ENCODE peak calls at places on chromosomes 2 and 18, in six cellular contexts. One of them, this sample, is unnamed.

GRCh38 chr2:55137024-55137958 is 87.0 kb upstream of the RTN4 start:
- DNase-seq in B cell: peak
- DNase-seq in hepatocyte: no peak
- DNase-seq in astrocyte of the spinal cord: no peak
- DNase-seq in AG10803: no peak
- DNase-seq in SK-N-SH: no peak
- DNase-seq in this sample: no peak

GRCh38 chr18:48569139-48569914 is 30.5 kb downstream of the CTIF start:
- DNase-seq in B cell: no peak
- DNase-seq in hepatocyte: no peak
- DNase-seq in astrocyte of the spinal cord: no peak
- DNase-seq in AG10803: no peak
- DNase-seq in SK-N-SH: no peak
- DNase-seq in this sample: no peak

GRCh38 chr2:238388794-238389193 is 37.9 kb upstream of the ASB1 start:
- DNase-seq in B cell: no peak
- DNase-seq in hepatocyte: no peak
- DNase-seq in astrocyte of the spinal cord: no peak
- DNase-seq in AG10803: no peak
- DNase-seq in SK-N-SH: no peak
- DNase-seq in this sample: no peak

GRCh38 chr18:2302628-2303516 is 268.4 kb downstream of the METTL4 start:
- DNase-seq in B cell: no peak
- DNase-seq in hepatocyte: no peak
- DNase-seq in astrocyte of the spinal cord: peak
- DNase-seq in AG10803: peak
- DNase-seq in SK-N-SH: no peak
- DNase-seq in this sample: no peak

GRCh38 chr2:6864938-6865345 is 765 bp downstream of the CMPK2 start:
- DNase-seq in B cell: no peak
- DNase-seq in hepatocyte: no peak
- DNase-seq in astrocyte of the spinal cord: no peak
- DNase-seq in AG10803: no peak
- DNase-seq in SK-N-SH: no peak
- DNase-seq in this sample: no peak

GRCh38 chr2:24124003-24124585 is 825 bp downstream of the FAM228B start:
- DNase-seq in B cell: no peak
- DNase-seq in hepatocyte: no peak
- DNase-seq in astrocyte of the spinal cord: peak
- DNase-seq in AG10803: peak
- DNase-seq in SK-N-SH: no peak
- DNase-seq in this sample: no peak

GRCh38 chr2:10909996-10910341 is 1.8 kb upstream of the KCNF1 start:
- DNase-seq in B cell: no peak
- DNase-seq in hepatocyte: no peak
- DNase-seq in astrocyte of the spinal cord: no peak
- DNase-seq in AG10803: no peak
- DNase-seq in SK-N-SH: no peak
- DNase-seq in this sample: no peak

GRCh38 chr18:11496561-11497172 is 112.7 kb upstream of the SLC35G4 start:
- DNase-seq in B cell: no peak
- DNase-seq in hepatocyte: no peak
- DNase-seq in astrocyte of the spinal cord: no peak
- DNase-seq in AG10803: no peak
- DNase-seq in SK-N-SH: no peak
- DNase-seq in this sample: no peak

GRCh38 chr2:177731384-177731783 is 338.8 kb downstream of the AGPS start:
- DNase-seq in B cell: no peak
- DNase-seq in hepatocyte: no peak
- DNase-seq in astrocyte of the spinal cord: no peak
- DNase-seq in AG10803: no peak
- DNase-seq in SK-N-SH: no peak
- DNase-seq in this sample: no peak

GRCh38 chr18:50240083-50240563 is 26.2 kb downstream of the CFAP53 start:
- DNase-seq in B cell: no peak
- DNase-seq in hepatocyte: peak
- DNase-seq in astrocyte of the spinal cord: no peak
- DNase-seq in AG10803: no peak
- DNase-seq in SK-N-SH: no peak
- DNase-seq in this sample: no peak

GRCh38 chr2:47083886-47084682 is 71.0 kb downstream of the STPG4 start:
- DNase-seq in B cell: peak
- DNase-seq in hepatocyte: no peak
- DNase-seq in astrocyte of the spinal cord: no peak
- DNase-seq in AG10803: no peak
- DNase-seq in SK-N-SH: peak
- DNase-seq in this sample: no peak

GRCh38 chr18:22173221-22173927 is 4.0 kb downstream of the GATA6 start:
- DNase-seq in B cell: no peak
- DNase-seq in hepatocyte: no peak
- DNase-seq in astrocyte of the spinal cord: no peak
- DNase-seq in AG10803: no peak
- DNase-seq in SK-N-SH: no peak
- DNase-seq in this sample: no peak

GRCh38 chr2:38866773-38867443 is 8.8 kb downstream of the DHX57 start:
- DNase-seq in B cell: no peak
- DNase-seq in hepatocyte: no peak
- DNase-seq in astrocyte of the spinal cord: no peak
- DNase-seq in AG10803: no peak
- DNase-seq in SK-N-SH: no peak
- DNase-seq in this sample: no peak

GRCh38 chr18:64202229-64202835 is 53.4 kb upstream of the LINC00305 start:
- DNase-seq in B cell: no peak
- DNase-seq in hepatocyte: peak
- DNase-seq in astrocyte of the spinal cord: no peak
- DNase-seq in AG10803: no peak
- DNase-seq in SK-N-SH: no peak
- DNase-seq in this sample: peak

GRCh38 chr2:185608799-185609198 is 129.8 kb upstream of the FSIP2 start:
- DNase-seq in B cell: no peak
- DNase-seq in hepatocyte: peak
- DNase-seq in astrocyte of the spinal cord: peak
- DNase-seq in AG10803: no peak
- DNase-seq in SK-N-SH: peak
- DNase-seq in this sample: no peak

GRCh38 chr2:84631985-84632384 is 115.7 kb downstream of the DNAH6 start:
- DNase-seq in B cell: no peak
- DNase-seq in hepatocyte: no peak
- DNase-seq in astrocyte of the spinal cord: no peak
- DNase-seq in AG10803: no peak
- DNase-seq in SK-N-SH: no peak
- DNase-seq in this sample: no peak

GRCh38 chr2:6368271-6368670 is 497.4 kb downstream of the CMPK2 start:
- DNase-seq in B cell: no peak
- DNase-seq in hepatocyte: peak
- DNase-seq in astrocyte of the spinal cord: peak
- DNase-seq in AG10803: peak
- DNase-seq in SK-N-SH: no peak
- DNase-seq in this sample: no peak

GRCh38 chr18:77101410-77102245 is 31.0 kb downstream of the MBP start:
- DNase-seq in B cell: peak
- DNase-seq in hepatocyte: peak
- DNase-seq in astrocyte of the spinal cord: peak
- DNase-seq in AG10803: peak
- DNase-seq in SK-N-SH: peak
- DNase-seq in this sample: peak

GRCh38 chr2:195445639-195446038 is 211.4 kb upstream of the SLC39A10 start:
- DNase-seq in B cell: no peak
- DNase-seq in hepatocyte: no peak
- DNase-seq in astrocyte of the spinal cord: peak
- DNase-seq in AG10803: no peak
- DNase-seq in SK-N-SH: no peak
- DNase-seq in this sample: no peak

DNA sequence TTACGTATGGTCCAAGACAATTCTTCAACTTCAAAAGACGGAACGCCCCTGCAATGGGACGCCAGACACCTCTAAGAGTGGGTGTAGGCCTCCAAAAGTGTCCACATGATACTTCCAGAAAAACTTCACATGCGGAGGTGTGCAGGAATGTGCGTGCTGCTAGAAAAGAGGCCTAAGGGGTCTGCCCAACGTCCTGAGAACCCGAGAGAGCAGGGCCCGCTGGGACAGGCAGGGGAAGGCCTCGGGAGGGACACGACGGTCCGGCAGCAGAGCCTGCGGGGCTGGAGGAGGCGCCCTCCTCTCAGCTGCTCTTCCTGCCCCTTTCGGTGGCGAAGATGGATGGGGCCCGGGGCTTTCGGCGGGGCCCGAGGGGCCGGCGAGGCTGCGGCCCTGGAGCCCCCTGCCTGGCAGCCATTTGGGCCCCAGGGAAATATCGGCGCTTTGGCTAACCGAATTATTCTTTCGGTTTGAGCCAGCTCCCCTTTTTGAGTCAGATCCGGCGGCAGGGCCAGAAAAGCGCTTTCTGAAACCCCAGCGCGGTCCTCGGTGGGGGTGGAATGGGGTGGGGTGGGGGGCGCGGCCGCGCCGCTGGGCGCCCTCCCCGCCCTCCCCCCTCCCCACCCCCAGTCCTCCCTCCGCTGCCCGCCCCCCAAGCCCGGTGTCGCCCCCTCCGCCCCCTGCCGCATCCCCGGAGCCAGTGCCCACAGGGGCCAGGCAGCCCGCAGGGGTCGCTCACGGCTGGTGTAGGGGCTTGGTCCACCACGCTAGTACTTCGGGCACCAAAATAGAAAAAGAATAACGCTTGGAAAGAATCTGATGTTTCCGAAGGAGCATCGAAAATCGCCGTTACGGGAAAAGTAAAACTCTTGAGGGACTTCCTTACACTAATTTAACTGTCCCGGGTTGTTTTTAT is 9.2 kb upstream of the ARID5A start:
- DNase-seq in B cell: peak
- DNase-seq in hepatocyte: peak
- DNase-seq in astrocyte of the spinal cord: no peak
- DNase-seq in AG10803: no peak
- DNase-seq in SK-N-SH: peak
- DNase-seq in this sample: peak
- TF ChIP-seq CTCF in B cell: peak
- TF ChIP-seq CTCF in hepatocyte: peak
- TF ChIP-seq CTCF in astrocyte of the spinal cord: peak
- TF ChIP-seq CTCF in AG10803: peak
- TF ChIP-seq CTCF in SK-N-SH: no peak
- TF ChIP-seq CTCF in this sample: peak

DNA sequence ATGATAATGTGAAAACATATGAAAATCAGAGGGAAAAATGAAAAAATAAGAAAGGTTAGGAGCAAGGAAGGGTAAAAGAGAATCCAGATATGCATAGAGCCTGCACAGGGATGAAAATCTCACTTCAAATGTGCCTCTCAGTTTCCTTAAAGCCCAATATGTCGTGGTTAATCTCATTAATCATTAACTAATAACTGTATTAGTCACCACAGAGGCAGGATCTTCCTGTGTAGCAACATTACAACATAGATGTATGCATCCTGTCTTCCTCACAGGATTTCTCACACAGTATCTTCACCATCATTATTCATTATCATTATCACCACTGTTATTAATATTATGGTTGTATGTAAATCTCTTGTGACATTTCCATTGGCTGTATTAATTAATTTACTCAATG is 361.2 kb upstream of the SOX11 start:
- DNase-seq in B cell: no peak
- DNase-seq in hepatocyte: no peak
- DNase-seq in astrocyte of the spinal cord: no peak
- DNase-seq in AG10803: no peak
- DNase-seq in SK-N-SH: no peak
- DNase-seq in this sample: no peak
- TF ChIP-seq CTCF in B cell: no peak
- TF ChIP-seq CTCF in hepatocyte: no peak
- TF ChIP-seq CTCF in astrocyte of the spinal cord: no peak
- TF ChIP-seq CTCF in AG10803: no peak
- TF ChIP-seq CTCF in SK-N-SH: no peak
- TF ChIP-seq CTCF in this sample: no peak

DNA sequence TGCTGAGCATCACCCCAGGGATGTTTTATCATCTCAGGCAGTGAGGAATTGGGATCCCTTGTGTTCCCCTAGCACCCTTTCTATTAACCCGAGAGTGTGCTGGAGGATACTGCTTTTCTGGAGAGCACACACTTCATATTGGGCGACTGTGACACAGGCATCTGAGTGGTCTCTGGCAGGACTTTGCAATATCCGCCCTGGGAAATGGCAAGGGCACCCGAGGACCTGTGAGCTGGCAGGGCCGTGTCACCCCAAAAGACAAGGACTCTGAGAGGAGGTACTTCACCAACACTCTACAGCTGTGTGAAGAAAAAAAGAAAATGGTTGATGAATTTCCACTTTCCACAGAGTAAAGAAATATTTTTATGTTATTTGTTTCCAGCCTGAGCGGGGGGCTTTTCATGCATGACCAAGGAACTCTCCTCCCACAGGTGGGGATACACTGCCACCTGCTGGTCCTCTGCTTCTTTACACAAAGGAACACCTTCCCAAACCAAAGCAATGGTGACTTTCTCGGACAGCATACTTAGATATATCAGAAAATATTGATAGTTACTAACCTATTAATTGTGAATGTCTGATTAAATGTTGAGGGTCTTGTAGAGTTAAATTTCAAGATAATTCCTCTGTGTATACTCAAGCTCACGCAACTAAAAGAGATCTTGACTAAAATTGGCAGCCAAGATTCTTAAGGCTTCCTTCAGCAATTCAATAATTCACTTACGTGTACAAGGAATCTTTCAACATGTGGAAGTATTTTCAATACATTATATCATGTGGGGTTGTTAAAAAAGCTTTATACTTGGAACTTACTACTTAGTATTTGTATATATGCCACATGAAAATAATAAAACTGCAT is 45.9 kb upstream of the REG3G start:
- DNase-seq in B cell: no peak
- DNase-seq in hepatocyte: peak
- DNase-seq in astrocyte of the spinal cord: peak
- DNase-seq in AG10803: no peak
- DNase-seq in SK-N-SH: peak
- DNase-seq in this sample: peak
- TF ChIP-seq CTCF in B cell: peak
- TF ChIP-seq CTCF in hepatocyte: peak
- TF ChIP-seq CTCF in astrocyte of the spinal cord: peak
- TF ChIP-seq CTCF in AG10803: peak
- TF ChIP-seq CTCF in SK-N-SH: peak
- TF ChIP-seq CTCF in this sample: peak

DNA sequence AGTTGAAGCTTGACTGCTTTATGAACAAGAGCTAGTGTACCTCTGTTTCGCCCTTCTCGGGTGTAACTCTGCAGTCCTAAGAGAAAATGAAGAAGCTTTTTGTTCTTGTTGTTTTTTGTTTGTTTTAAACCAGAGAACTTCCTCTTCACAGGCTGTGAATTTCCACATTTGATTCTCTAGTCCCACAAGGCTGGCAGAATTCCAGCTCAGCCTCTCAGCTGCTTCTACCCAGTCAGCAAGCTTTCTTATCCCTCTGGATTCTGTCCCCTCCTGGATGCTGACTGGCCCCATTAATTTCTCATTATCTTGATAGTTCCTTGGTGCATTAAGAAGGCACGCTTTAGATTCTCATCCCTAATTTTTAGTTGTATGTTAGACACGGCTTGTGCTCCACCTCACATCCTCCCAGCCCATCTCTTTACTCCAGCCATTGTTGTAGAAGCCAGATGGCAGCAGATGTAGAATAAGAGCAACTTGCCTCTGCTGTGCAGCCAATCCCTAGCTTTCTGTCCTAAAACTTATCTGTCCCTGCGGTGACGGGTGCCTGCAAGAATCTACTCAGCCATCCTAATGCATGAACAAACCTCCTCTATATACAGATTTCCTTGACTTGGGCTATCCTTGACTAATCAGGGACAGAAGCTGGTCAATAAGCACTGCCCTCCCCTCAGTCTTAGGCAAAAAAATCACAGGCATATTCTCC is 12.4 kb upstream of the RESP18 start:
- DNase-seq in B cell: no peak
- DNase-seq in hepatocyte: peak
- DNase-seq in astrocyte of the spinal cord: peak
- DNase-seq in AG10803: peak
- DNase-seq in SK-N-SH: no peak
- DNase-seq in this sample: no peak
- TF ChIP-seq CTCF in B cell: no peak
- TF ChIP-seq CTCF in hepatocyte: no peak
- TF ChIP-seq CTCF in astrocyte of the spinal cord: no peak
- TF ChIP-seq CTCF in AG10803: no peak
- TF ChIP-seq CTCF in SK-N-SH: no peak
- TF ChIP-seq CTCF in this sample: no peak